ENCODE peak calls at places on chromosomes 4 and X, in four cellular contexts. One of them, this sample, is unnamed.

GRCh38 chrX:16870861-16871584 is 861 bp upstream of the RBBP7 start:
- DNase-seq in IMR-90: no peak
- DNase-seq in H9: peak
- DNase-seq in DND-41: peak
- DNase-seq in this sample: peak

GRCh38 chrX:36957425-36958328 is 50.5 kb upstream of the FAM47C start:
- DNase-seq in DND-41: no peak
- DNase-seq in H9: peak
- DNase-seq in IMR-90: no peak
- DNase-seq in this sample: peak

GRCh38 chr4:102641796-102642195 is 119.0 kb downstream of the MANBA start:
- DNase-seq in H9: no peak
- DNase-seq in IMR-90: no peak
- DNase-seq in DND-41: no peak
- DNase-seq in this sample: no peak

GRCh38 chrX:65718538-65718937 is 51.1 kb downstream of the MSN start:
- DNase-seq in H9: no peak
- DNase-seq in DND-41: no peak
- DNase-seq in IMR-90: no peak
- DNase-seq in this sample: no peak

GRCh38 chr4:54861201-54861600 is 203.4 kb downstream of the KIT start:
- DNase-seq in IMR-90: no peak
- DNase-seq in DND-41: no peak
- DNase-seq in H9: no peak
- DNase-seq in this sample: no peak

GRCh38 chr4:13982008-13982407 is 354.5 kb upstream of the BOD1L1 start:
- DNase-seq in H9: no peak
- DNase-seq in DND-41: peak
- DNase-seq in IMR-90: no peak
- DNase-seq in this sample: no peak

GRCh38 chrX:150527108-150527507 is 41.3 kb upstream of the MTM1 start:
- DNase-seq in DND-41: no peak
- DNase-seq in IMR-90: no peak
- DNase-seq in H9: no peak
- DNase-seq in this sample: no peak

GRCh38 chr4:88583643-88584470 is 8.4 kb upstream of the HERC3 start:
- DNase-seq in DND-41: no peak
- DNase-seq in IMR-90: no peak
- DNase-seq in H9: no peak
- DNase-seq in this sample: no peak

GRCh38 chrX:38923451-38923969 is 122.3 kb downstream of the MID1IP1 start:
- DNase-seq in IMR-90: no peak
- DNase-seq in H9: no peak
- DNase-seq in DND-41: no peak
- DNase-seq in this sample: no peak

GRCh38 chr4:165461176-165461835 is 82.5 kb downstream of the CPE start:
- DNase-seq in DND-41: no peak
- DNase-seq in IMR-90: peak
- DNase-seq in H9: no peak
- DNase-seq in this sample: no peak

GRCh38 chrX:15146515-15146914 is 123.4 kb downstream of the ASB9 start:
- DNase-seq in IMR-90: no peak
- DNase-seq in H9: peak
- DNase-seq in DND-41: peak
- DNase-seq in this sample: peak

GRCh38 chr4:89298160-89298559 is 9.4 kb downstream of the GPRIN3 start:
- DNase-seq in IMR-90: no peak
- DNase-seq in DND-41: peak
- DNase-seq in H9: no peak
- DNase-seq in this sample: no peak

GRCh38 chr4:40256329-40256728 is 59.5 kb downstream of the RHOH start:
- DNase-seq in IMR-90: no peak
- DNase-seq in DND-41: no peak
- DNase-seq in H9: no peak
- DNase-seq in this sample: no peak

GRCh38 chr4:8182858-8183725 is 16.0 kb upstream of the SH3TC1 start:
- DNase-seq in H9: no peak
- DNase-seq in IMR-90: peak
- DNase-seq in DND-41: no peak
- DNase-seq in this sample: no peak

GRCh38 chr4:88759039-88759631 is 61.5 kb upstream of the NAP1L5 start:
- DNase-seq in DND-41: no peak
- DNase-seq in H9: no peak
- DNase-seq in IMR-90: peak
- DNase-seq in this sample: peak

GRCh38 chr4:78661923-78662521 is 110.5 kb downstream of the ANXA3 start:
- DNase-seq in DND-41: no peak
- DNase-seq in H9: no peak
- DNase-seq in IMR-90: peak
- DNase-seq in this sample: no peak
- H3K9ac ChIP-seq in DND-41: no peak
- H3K9ac ChIP-seq in H9: no peak
- H3K9ac ChIP-seq in IMR-90: no peak
- H3K9ac ChIP-seq in this sample: no peak

GRCh38 chrX:145405012-145405411 is 157.7 kb downstream of the SPANXN1 start:
- DNase-seq in IMR-90: peak
- DNase-seq in H9: no peak
- DNase-seq in DND-41: peak
- DNase-seq in this sample: peak
- TF ChIP-seq CTCF in IMR-90: peak
- TF ChIP-seq CTCF in H9: peak
- TF ChIP-seq CTCF in DND-41: peak
- TF ChIP-seq CTCF in this sample: peak

DNA sequence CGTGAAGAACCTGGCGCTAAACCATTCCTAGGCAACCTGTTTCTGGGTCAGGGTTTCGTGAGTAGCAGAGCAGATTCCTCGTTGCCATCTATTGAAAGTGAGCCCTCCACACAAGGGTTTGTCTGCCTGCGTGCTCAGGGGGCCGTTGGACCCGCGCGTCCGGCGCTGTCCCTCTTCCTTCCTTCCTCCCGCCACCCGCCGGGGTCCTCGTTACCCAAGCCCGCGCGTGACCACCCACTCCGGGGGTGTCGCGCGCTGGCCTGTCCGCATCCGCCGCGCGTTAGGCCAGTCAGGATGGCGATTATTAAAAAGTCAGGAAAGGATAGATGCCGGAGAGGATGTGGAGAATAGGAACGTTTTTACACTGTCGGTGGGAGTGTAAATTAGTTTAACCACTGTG is 66.8 kb downstream of the LINC00632 start:
- DNase-seq in DND-41: no peak
- DNase-seq in IMR-90: no peak
- DNase-seq in H9: no peak
- DNase-seq in this sample: no peak
- H3K9ac ChIP-seq in DND-41: no peak
- H3K9ac ChIP-seq in IMR-90: no peak
- H3K9ac ChIP-seq in H9: no peak
- H3K9ac ChIP-seq in this sample: no peak

DNA sequence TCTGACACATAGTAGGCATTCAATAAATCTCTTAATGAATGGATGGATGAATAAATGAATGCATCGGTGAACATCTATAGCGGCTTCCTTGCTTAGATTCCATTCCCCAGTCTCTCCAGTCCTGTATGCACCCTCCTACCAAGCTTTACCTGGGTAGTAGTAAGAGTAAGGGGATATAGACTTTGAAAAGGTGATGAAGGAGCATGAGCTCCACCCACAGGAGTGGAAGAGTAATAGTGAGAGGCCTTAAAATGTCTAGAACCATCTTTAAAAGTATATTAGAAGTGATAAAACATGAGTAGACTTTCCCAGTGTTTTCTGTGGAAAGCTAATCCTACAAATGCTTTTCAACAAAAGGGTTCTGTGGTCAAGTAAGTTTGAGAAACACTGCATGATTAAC is 35.5 kb upstream of the GPC3 start:
- DNase-seq in IMR-90: no peak
- DNase-seq in DND-41: no peak
- DNase-seq in H9: no peak
- DNase-seq in this sample: no peak
- TF ChIP-seq CTCF in IMR-90: no peak
- TF ChIP-seq CTCF in DND-41: no peak
- TF ChIP-seq CTCF in H9: peak
- TF ChIP-seq CTCF in this sample: peak

This sample was measured in endodermal cell.